ENCODE peak calls at places on chromosomes 5 and 9, in six cellular contexts. U, Y, E, T, X and R are unnamed samples.

GRCh38 chr9:116425244-116425643 is 261.9 kb upstream of the TRIM32 start:
- DNase-seq in U (no peak), Y (no peak), E (no peak), T (no peak), X (no peak), R (no peak)

GRCh38 chr5:33433303-33434255 is 7.2 kb upstream of the TARS1 start:
- DNase-seq in U (no peak), Y (no peak), E (no peak), T (no peak), X (no peak), R (peak; percentile 27)

GRCh38 chr9:121778252-121779225 is 127.1 kb downstream of the DAB2IP start:
- DNase-seq in U (peak; percentile 93), Y (no peak), E (no peak), T (no peak), X (no peak), R (peak; percentile 10)

GRCh38 chr9:136582977-136583735 is 37.3 kb upstream of the NOTCH1 start:
- DNase-seq in U (no peak), Y (no peak), E (no peak), T (no peak), X (no peak), R (no peak)

GRCh38 chr9:90901933-90902332 is 100.3 kb downstream of the SYK start:
- DNase-seq in U (no peak), Y (no peak), E (no peak), T (no peak), X (no peak), R (no peak)

GRCh38 chr9:36298566-36298965 is 40.3 kb upstream of the GNE start:
- DNase-seq in U (no peak), Y (no peak), E (no peak), T (no peak), X (peak; percentile 67), R (peak; percentile 9)

GRCh38 chr9:19885608-19886007 is 96.8 kb upstream of the SLC24A2 start:
- DNase-seq in U (no peak), Y (no peak), E (no peak), T (no peak), X (no peak), R (no peak)

GRCh38 chr5:32760091-32760509 is 49.0 kb downstream of the NPR3 start:
- DNase-seq in U (no peak), Y (no peak), E (peak; percentile 6), T (no peak), X (peak; percentile 53), R (peak; percentile 76)

GRCh38 chr5:103358305-103358996 is 99.9 kb downstream of the MACIR start:
- DNase-seq in U (no peak), Y (no peak), E (no peak), T (no peak), X (no peak), R (no peak)

GRCh38 chr5:9513825-9514224 is 32.0 kb downstream of the SEMA5A start:
- DNase-seq in U (no peak), Y (no peak), E (peak; percentile 20), T (no peak), X (no peak), R (peak; percentile 60)

GRCh38 chr5:22649076-22649475 is 204.1 kb downstream of the CDH12 start:
- DNase-seq in U (no peak), Y (no peak), E (peak; percentile 93), T (no peak), X (no peak), R (peak; percentile 40)